ENCODE peak calls at places on chromosomes 13 and 19, in six cellular contexts. Q, L, M, F, T and H are unnamed samples.

GRCh38 chr19:4375164-4375619 is 25.2 kb downstream of the SH3GL1 start:
- DNase-seq in L (peak; percentile 74), M (peak; percentile 29), F (no peak), T (peak; percentile 80), Q (no peak), H (peak; percentile 71)

GRCh38 chr13:28657784-28658538 is 969 bp upstream of the POMP start:
- DNase-seq in T (no peak), F (no peak), M (no peak), Q (no peak), L (peak; percentile 13), H (no peak)

GRCh38 chr13:111639994-111640393 is 319.6 kb downstream of the TEX29 start:
- DNase-seq in Q (no peak), M (no peak), T (no peak), L (no peak), F (no peak), H (no peak)

GRCh38 chr13:32031025-32031814 is at the start of gene FRY:
- DNase-seq in T (peak; percentile 56), F (peak; percentile 32), L (peak; percentile 4), Q (peak; percentile 22), M (peak; percentile 47), H (peak; percentile 60)

GRCh38 chr19:55365922-55366321 is 2.9 kb upstream of the GARIN5B start:
- DNase-seq in Q (no peak), F (no peak), T (no peak), M (no peak), L (no peak), H (no peak)

GRCh38 chr19:18504886-18505610 is 16.8 kb downstream of the ELL start:
- DNase-seq in T (peak; percentile 45), L (no peak), Q (no peak), F (no peak), M (no peak), H (no peak)

GRCh38 chr13:26614721-26615120 is 57.2 kb downstream of the WASF3 start:
- DNase-seq in T (no peak), F (no peak), M (no peak), Q (no peak), L (no peak), H (no peak)

GRCh38 chr19:47729468-47729798 is 15.9 kb upstream of the NOP53 start:
- DNase-seq in Q (peak; percentile 46), M (peak; percentile 73), T (peak; percentile 45), F (peak; percentile 92), L (peak; percentile 79), H (peak; percentile 63)

GRCh38 chr19:5718579-5719273 is 1.2 kb downstream of the LONP1 start:
- DNase-seq in T (no peak), F (no peak), L (peak; percentile 69), Q (no peak), M (no peak), H (no peak)

GRCh38 chr19:1247747-1248453 is 483 bp upstream of the MIDN start:
- DNase-seq in M (peak; percentile 77), F (no peak), L (peak; percentile 74), T (peak; percentile 82), Q (no peak), H (peak; percentile 73)

DNA sequence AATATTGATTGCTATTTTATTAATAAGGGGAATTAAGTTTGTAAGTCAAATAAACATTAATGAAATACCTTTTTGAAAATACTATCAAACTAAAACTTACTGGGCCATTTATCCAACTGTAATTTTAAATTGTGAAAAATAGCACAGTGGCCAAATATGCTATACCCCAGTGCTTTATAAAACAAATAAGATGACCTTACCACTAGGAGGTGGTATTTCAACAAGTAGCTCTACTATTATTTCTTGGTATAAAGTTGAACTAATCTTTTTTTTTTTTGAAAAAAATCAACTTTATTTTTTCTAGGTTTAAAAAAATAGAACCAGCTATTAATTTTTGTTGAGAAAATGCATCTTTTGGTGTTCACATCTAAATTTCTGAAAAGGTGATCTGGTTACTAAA is 14.7 kb downstream of the LACC1 start:
- DNase-seq in Q (no peak), L (no peak), F (no peak), M (no peak), T (no peak), H (no peak)
- H3K27ac ChIP-seq in Q (no peak overlapping the region), L (no peak overlapping the region), F (no peak overlapping the region), M (no peak overlapping the region), T (no peak overlapping the region), H (no peak overlapping the region)

DNA sequence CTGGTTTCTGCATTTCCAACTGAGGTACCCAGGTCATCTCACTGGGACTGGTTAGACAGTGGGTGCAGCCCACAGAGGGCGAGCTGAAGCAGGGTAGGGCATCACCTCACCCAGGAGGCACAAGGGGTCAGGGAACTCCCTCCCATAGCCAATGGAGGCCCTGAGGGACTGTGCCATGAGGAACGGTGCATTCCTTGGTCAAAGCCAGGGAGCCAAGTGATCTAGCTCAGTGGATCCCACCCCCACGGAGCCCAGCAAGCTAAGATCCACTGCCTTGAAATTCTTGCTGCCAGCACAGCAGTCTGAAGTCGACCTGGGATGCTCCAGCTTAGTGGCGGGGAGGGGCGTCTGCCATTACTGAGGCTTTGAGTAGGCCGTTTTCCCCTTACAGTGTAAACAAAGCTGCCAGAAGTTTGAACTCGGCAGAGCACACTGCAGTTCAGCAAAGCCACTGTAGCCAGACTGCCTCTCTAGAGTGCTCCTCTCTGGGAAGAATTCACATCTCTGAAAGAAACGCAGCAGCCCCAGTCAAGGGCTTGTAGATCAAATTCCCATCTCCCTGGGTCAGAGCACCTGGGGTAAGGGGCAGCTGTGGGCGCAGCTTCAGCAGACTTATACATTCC is 1386.6 kb upstream of the PCDH9 start:
- DNase-seq in F (no peak), L (no peak), Q (no peak), M (no peak), T (no peak), H (no peak)
- H3K4me3 ChIP-seq in F (no peak overlapping the region), L (no peak overlapping the region), Q (no peak overlapping the region), M (no peak overlapping the region), T (no peak overlapping the region), H (no peak overlapping the region)

DNA sequence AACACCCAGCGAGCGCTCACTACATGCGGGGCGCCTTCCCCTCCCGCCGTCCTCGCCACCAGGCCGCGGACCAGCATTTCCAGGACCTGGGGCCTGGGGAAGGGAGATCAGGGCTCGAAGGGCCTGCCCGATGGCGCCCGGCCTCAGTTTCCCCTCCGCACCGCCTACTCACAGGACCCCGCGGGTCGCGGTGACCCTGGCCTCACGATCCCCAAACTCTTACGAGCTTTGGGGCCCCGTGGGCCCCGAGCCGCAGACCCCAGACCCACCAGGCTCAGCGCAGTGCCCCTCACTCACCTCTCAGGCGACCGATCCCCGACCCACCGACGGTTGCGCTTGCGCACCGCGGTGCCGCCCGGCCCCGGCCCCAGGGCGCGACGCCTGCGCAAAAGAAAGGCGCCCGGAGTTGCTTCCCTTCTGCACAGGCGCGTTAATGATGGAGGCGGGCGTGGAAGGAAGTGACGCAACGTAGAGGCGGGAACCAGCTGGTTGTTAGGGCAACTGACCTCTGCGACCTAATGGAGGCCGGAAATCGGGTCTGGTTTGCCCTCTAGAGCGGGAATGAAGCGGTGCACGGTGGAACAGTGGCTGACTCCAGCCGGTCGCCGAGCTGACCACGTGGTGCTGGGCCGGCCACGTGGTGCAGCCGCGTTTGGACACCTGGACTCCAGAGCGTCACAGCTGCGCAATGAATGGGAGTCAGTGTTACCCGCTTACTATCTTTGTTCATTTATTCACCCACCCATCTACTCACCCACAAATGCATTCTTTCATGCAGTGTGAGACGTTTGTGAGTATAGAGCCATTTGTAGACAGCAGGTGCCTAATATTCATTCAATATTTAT is at the start of gene SGTA:
- DNase-seq in M (peak; percentile 98), T (peak; percentile 99), Q (peak; percentile 97), F (peak; percentile 94), L (peak; percentile 97), H (peak; percentile 99)
- TF ChIP-seq EP300 in M (peak; percentile 70), T (peak; percentile 28), Q (peak; percentile 99), F (no peak), L (peak; percentile 45), H (no peak)

DNA sequence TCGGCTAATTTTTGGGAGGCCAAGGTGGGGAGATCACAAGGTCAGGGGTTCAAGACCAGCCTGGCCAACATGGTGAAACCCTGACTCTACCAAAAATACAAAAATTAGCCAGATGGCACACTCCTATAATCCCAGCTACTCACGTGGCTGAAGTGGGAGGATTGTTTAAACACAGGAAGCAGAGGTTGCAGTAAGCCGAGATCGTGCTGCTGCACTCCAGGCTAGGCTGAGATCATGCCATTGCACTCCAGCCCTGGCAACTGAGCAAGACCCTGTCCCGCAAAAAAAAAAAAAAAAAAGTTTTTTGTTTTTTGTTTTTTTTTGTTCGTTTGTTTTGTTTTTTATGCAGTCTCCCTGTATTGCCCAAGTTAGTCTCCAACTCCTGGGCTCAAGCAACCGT is 21.2 kb downstream of the MAST1 start:
- DNase-seq in F (no peak), Q (no peak), M (no peak), T (no peak), L (no peak), H (no peak)
- H3K27ac ChIP-seq in F (no peak overlapping the region), Q (no peak overlapping the region), M (no peak overlapping the region), T (no peak overlapping the region), L (no peak overlapping the region), H (no peak overlapping the region)

DNA sequence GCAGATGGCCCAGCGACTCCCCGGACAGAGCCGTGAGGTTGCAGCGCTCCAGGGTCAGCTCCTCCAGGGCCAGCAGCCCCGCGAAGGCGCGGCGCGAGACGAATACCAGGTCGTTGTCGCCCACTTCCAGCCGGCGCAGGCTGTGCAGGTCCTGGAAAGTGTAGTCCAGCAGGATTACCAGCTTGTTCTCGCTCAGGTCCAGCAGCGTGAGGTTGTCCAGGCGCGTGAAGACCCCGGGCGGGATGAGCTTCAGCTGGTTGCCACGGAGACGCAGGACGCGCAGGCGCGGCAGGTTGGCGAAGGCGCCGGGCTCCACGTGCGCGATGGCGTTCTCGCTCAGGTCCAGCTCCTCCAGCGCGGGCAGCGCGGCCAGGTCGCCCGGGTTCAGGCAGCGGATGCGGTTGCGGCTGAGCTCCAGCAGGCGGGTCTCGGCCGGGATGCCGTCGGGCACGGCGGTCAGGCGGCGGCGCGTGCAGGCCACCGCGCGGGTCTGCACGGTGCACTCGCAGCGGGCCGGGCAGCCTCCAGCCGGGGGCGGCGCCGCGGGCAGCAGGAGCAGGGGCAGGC is 9.3 kb upstream of the PEAK3 start:
- DNase-seq in L (no peak), Q (no peak), M (no peak), T (no peak), F (no peak), H (no peak)
- H3K4me3 ChIP-seq in L (no peak overlapping the region), Q (peak overlapping the region; percentile 55), M (no peak overlapping the region), T (peak overlapping the region; percentile 38), F (no peak overlapping the region), H (peak overlapping the region; percentile 41)

GRCh38 chr13:80010846-80011245 is 330.1 kb downstream of the SPRY2 start:
- DNase-seq in M (no peak), L (no peak), T (no peak), F (no peak), Q (no peak), H (no peak)

GRCh38 chr13:80011448-80012212 is 329.3 kb downstream of the SPRY2 start:
- DNase-seq in M (no peak), Q (no peak), F (no peak), T (peak; percentile 20), L (no peak), H (peak; percentile 51)

GRCh38 chr13:80012281-80012680 is 328.6 kb downstream of the SPRY2 start:
- DNase-seq in T (no peak), Q (no peak), L (no peak), M (no peak), F (no peak), H (no peak)

GRCh38 chr13:80009760-80010159 is 331.2 kb downstream of the SPRY2 start:
- DNase-seq in L (no peak), F (no peak), Q (no peak), T (no peak), M (no peak), H (no peak)

DNA sequence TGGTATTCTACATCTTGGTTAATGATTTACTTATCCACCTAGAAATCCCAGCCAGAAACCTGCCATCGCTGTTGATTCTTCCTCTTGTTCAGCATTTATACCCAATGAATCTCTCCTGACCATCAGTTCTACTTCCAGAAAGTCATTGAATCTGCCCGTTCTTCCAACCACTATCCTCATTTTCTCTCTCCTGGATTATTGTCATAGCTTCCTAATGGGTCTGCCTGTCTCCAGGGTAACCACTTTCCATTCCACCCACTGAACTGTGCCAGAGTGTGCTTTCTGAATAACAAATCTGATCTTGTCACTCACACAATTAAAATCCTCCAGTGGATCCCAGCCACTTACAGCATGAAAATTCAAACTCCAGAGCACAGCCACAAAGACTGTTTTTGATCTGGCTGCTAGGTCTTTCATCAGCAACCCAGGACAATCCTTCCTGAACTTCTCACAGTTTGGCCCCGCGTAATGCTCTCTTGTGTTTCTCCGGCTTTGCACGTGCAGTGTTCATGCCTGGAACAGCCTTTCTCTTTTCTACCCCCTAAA is 330.6 kb downstream of the SPRY2 start:
- DNase-seq in F (no peak), M (no peak), Q (no peak), L (no peak), T (no peak), H (no peak)
- TF ChIP-seq EP300 in F (no peak), M (no peak), Q (no peak), L (no peak), T (no peak), H (no peak)